ENCODE peak calls at places on chromosomes 16 and 17, in seven cellular contexts. One of them, this sample, is unnamed.
A peak's percentile ranks its signal among the peaks of the same experiment; 100 is the strongest.

GRCh38 chr17:66673668-66674276 is 161.1 kb upstream of the CACNG5 start:
- DNase-seq in iris pigment epithelial cell: peak; percentile 73
- DNase-seq in stimulated activated CD4-positive, alpha-beta T cell treated with anti-CD3 and anti-CD28 coated beads, Interleukin-15, amount 100 ng/mL, for 1 hour: peak; percentile 32
- DNase-seq in head of caudate nucleus: peak; percentile 70
- DNase-seq in Daoy: peak; percentile 55
- DNase-seq in T1000: peak; percentile 10
- DNase-seq in iPS-NIHi11: peak; percentile 55
- DNase-seq in this sample: no peak

GRCh38 chr16:12289175-12290063 is 312.9 kb downstream of the SNX29 start:
- DNase-seq in iPS-NIHi11: no peak
- DNase-seq in T1000: no peak
- DNase-seq in stimulated activated CD4-positive, alpha-beta T cell treated with anti-CD3 and anti-CD28 coated beads, Interleukin-15, amount 100 ng/mL, for 1 hour: no peak
- DNase-seq in iris pigment epithelial cell: no peak
- DNase-seq in head of caudate nucleus: no peak
- DNase-seq in Daoy: no peak
- DNase-seq in this sample: no peak

GRCh38 chr16:77899416-77899815 is 111.1 kb downstream of the VAT1L start:
- DNase-seq in Daoy: no peak
- DNase-seq in head of caudate nucleus: no peak
- DNase-seq in iris pigment epithelial cell: no peak
- DNase-seq in iPS-NIHi11: no peak
- DNase-seq in stimulated activated CD4-positive, alpha-beta T cell treated with anti-CD3 and anti-CD28 coated beads, Interleukin-15, amount 100 ng/mL, for 1 hour: no peak
- DNase-seq in T1000: no peak
- DNase-seq in this sample: no peak

GRCh38 chr17:20263595-20263994 is 203.7 kb downstream of the LGALS9B start:
- DNase-seq in head of caudate nucleus: no peak
- DNase-seq in iPS-NIHi11: no peak
- DNase-seq in Daoy: no peak
- DNase-seq in iris pigment epithelial cell: peak; percentile 17
- DNase-seq in T1000: no peak
- DNase-seq in stimulated activated CD4-positive, alpha-beta T cell treated with anti-CD3 and anti-CD28 coated beads, Interleukin-15, amount 100 ng/mL, for 1 hour: no peak
- DNase-seq in this sample: no peak

GRCh38 chr17:9226794-9227135 is 205.5 kb downstream of the NTN1 start:
- DNase-seq in iPS-NIHi11: peak; percentile 55
- DNase-seq in Daoy: no peak
- DNase-seq in iris pigment epithelial cell: no peak
- DNase-seq in T1000: no peak
- DNase-seq in stimulated activated CD4-positive, alpha-beta T cell treated with anti-CD3 and anti-CD28 coated beads, Interleukin-15, amount 100 ng/mL, for 1 hour: no peak
- DNase-seq in head of caudate nucleus: no peak
- DNase-seq in this sample: no peak

GRCh38 chr16:73066927-73067670 is 19.2 kb upstream of the ZFHX3 start:
- DNase-seq in stimulated activated CD4-positive, alpha-beta T cell treated with anti-CD3 and anti-CD28 coated beads, Interleukin-15, amount 100 ng/mL, for 1 hour: no peak
- DNase-seq in head of caudate nucleus: no peak
- DNase-seq in iPS-NIHi11: no peak
- DNase-seq in Daoy: no peak
- DNase-seq in T1000: no peak
- DNase-seq in iris pigment epithelial cell: peak; percentile 66
- DNase-seq in this sample: no peak

GRCh38 chr16:53098526-53099317 is 43.9 kb downstream of the CHD9 start:
- DNase-seq in stimulated activated CD4-positive, alpha-beta T cell treated with anti-CD3 and anti-CD28 coated beads, Interleukin-15, amount 100 ng/mL, for 1 hour: peak; percentile 7
- DNase-seq in head of caudate nucleus: peak; percentile 78
- DNase-seq in Daoy: peak; percentile 92
- DNase-seq in iPS-NIHi11: peak; percentile 39
- DNase-seq in iris pigment epithelial cell: peak; percentile 97
- DNase-seq in T1000: peak; percentile 42
- DNase-seq in this sample: no peak

GRCh38 chr17:76353004-76353598 is 615 bp downstream of the PRPSAP1 start:
- DNase-seq in iPS-NIHi11: peak; percentile 82
- DNase-seq in T1000: no peak
- DNase-seq in Daoy: no peak
- DNase-seq in stimulated activated CD4-positive, alpha-beta T cell treated with anti-CD3 and anti-CD28 coated beads, Interleukin-15, amount 100 ng/mL, for 1 hour: no peak
- DNase-seq in iris pigment epithelial cell: no peak
- DNase-seq in head of caudate nucleus: peak; percentile 38
- DNase-seq in this sample: no peak

GRCh38 chr16:87057951-87058560 is 259.1 kb downstream of the C16orf95 start:
- DNase-seq in iris pigment epithelial cell: no peak
- DNase-seq in head of caudate nucleus: no peak
- DNase-seq in T1000: no peak
- DNase-seq in Daoy: no peak
- DNase-seq in iPS-NIHi11: no peak
- DNase-seq in stimulated activated CD4-positive, alpha-beta T cell treated with anti-CD3 and anti-CD28 coated beads, Interleukin-15, amount 100 ng/mL, for 1 hour: no peak
- DNase-seq in this sample: no peak

GRCh38 chr17:46751425-46751824 is 67.1 kb downstream of the WNT3 start:
- DNase-seq in iPS-NIHi11: no peak
- DNase-seq in stimulated activated CD4-positive, alpha-beta T cell treated with anti-CD3 and anti-CD28 coated beads, Interleukin-15, amount 100 ng/mL, for 1 hour: no peak
- DNase-seq in Daoy: no peak
- DNase-seq in T1000: no peak
- DNase-seq in head of caudate nucleus: no peak
- DNase-seq in iris pigment epithelial cell: no peak
- DNase-seq in this sample: no peak

GRCh38 chr17:16987830-16988601 is 16.1 kb upstream of the TNFRSF13B start:
- DNase-seq in stimulated activated CD4-positive, alpha-beta T cell treated with anti-CD3 and anti-CD28 coated beads, Interleukin-15, amount 100 ng/mL, for 1 hour: peak; percentile 33
- DNase-seq in iris pigment epithelial cell: peak; percentile 80
- DNase-seq in iPS-NIHi11: peak; percentile 69
- DNase-seq in head of caudate nucleus: peak; percentile 78
- DNase-seq in Daoy: peak; percentile 87
- DNase-seq in T1000: peak; percentile 87
- DNase-seq in this sample: no peak

GRCh38 chr17:81270279-81270678 is 24.8 kb downstream of the SLC38A10 start:
- DNase-seq in Daoy: no peak
- DNase-seq in iris pigment epithelial cell: no peak
- DNase-seq in stimulated activated CD4-positive, alpha-beta T cell treated with anti-CD3 and anti-CD28 coated beads, Interleukin-15, amount 100 ng/mL, for 1 hour: no peak
- DNase-seq in T1000: no peak
- DNase-seq in head of caudate nucleus: peak; percentile 55
- DNase-seq in iPS-NIHi11: no peak
- DNase-seq in this sample: no peak

GRCh38 chr17:28720247-28720996 is 637 bp downstream of the RPL23A start:
- DNase-seq in iris pigment epithelial cell: no peak
- DNase-seq in head of caudate nucleus: no peak
- DNase-seq in Daoy: no peak
- DNase-seq in T1000: no peak
- DNase-seq in iPS-NIHi11: no peak
- DNase-seq in stimulated activated CD4-positive, alpha-beta T cell treated with anti-CD3 and anti-CD28 coated beads, Interleukin-15, amount 100 ng/mL, for 1 hour: no peak
- DNase-seq in this sample: no peak

GRCh38 chr16:10097273-10097672 is 85.0 kb downstream of the GRIN2A start:
- DNase-seq in iPS-NIHi11: no peak
- DNase-seq in Daoy: no peak
- DNase-seq in T1000: no peak
- DNase-seq in head of caudate nucleus: no peak
- DNase-seq in stimulated activated CD4-positive, alpha-beta T cell treated with anti-CD3 and anti-CD28 coated beads, Interleukin-15, amount 100 ng/mL, for 1 hour: no peak
- DNase-seq in iris pigment epithelial cell: no peak
- DNase-seq in this sample: no peak

GRCh38 chr16:85350973-85351372 is 238.7 kb upstream of the CIBAR2 start:
- DNase-seq in T1000: peak; percentile 79
- DNase-seq in iris pigment epithelial cell: peak; percentile 86
- DNase-seq in head of caudate nucleus: peak; percentile 94
- DNase-seq in iPS-NIHi11: peak; percentile 65
- DNase-seq in Daoy: peak; percentile 97
- DNase-seq in stimulated activated CD4-positive, alpha-beta T cell treated with anti-CD3 and anti-CD28 coated beads, Interleukin-15, amount 100 ng/mL, for 1 hour: no peak
- DNase-seq in this sample: no peak

GRCh38 chr16:53094013-53094630 is 39.3 kb downstream of the CHD9 start:
- DNase-seq in stimulated activated CD4-positive, alpha-beta T cell treated with anti-CD3 and anti-CD28 coated beads, Interleukin-15, amount 100 ng/mL, for 1 hour: peak; percentile 2
- DNase-seq in iPS-NIHi11: no peak
- DNase-seq in T1000: no peak
- DNase-seq in Daoy: peak; percentile 66
- DNase-seq in head of caudate nucleus: peak; percentile 59
- DNase-seq in iris pigment epithelial cell: peak; percentile 29
- DNase-seq in this sample: no peak

GRCh38 chr16:25045696-25046381 is 30.7 kb upstream of the ARHGAP17 start:
- DNase-seq in iris pigment epithelial cell: peak; percentile 64
- DNase-seq in stimulated activated CD4-positive, alpha-beta T cell treated with anti-CD3 and anti-CD28 coated beads, Interleukin-15, amount 100 ng/mL, for 1 hour: no peak
- DNase-seq in iPS-NIHi11: no peak
- DNase-seq in Daoy: peak; percentile 29
- DNase-seq in T1000: no peak
- DNase-seq in head of caudate nucleus: no peak
- DNase-seq in this sample: no peak

GRCh38 chr16:54488729-54489128 is 202.1 kb upstream of the IRX3 start:
- DNase-seq in head of caudate nucleus: no peak
- DNase-seq in T1000: no peak
- DNase-seq in iris pigment epithelial cell: no peak
- DNase-seq in Daoy: no peak
- DNase-seq in iPS-NIHi11: no peak
- DNase-seq in stimulated activated CD4-positive, alpha-beta T cell treated with anti-CD3 and anti-CD28 coated beads, Interleukin-15, amount 100 ng/mL, for 1 hour: no peak
- DNase-seq in this sample: no peak

GRCh38 chr17:77372444-77373297 is 231.9 kb downstream of the SEC14L1 start:
- DNase-seq in T1000: peak; percentile 84
- DNase-seq in Daoy: peak; percentile 86
- DNase-seq in head of caudate nucleus: peak; percentile 64
- DNase-seq in iPS-NIHi11: peak; percentile 90
- DNase-seq in stimulated activated CD4-positive, alpha-beta T cell treated with anti-CD3 and anti-CD28 coated beads, Interleukin-15, amount 100 ng/mL, for 1 hour: peak; percentile 47
- DNase-seq in iris pigment epithelial cell: peak; percentile 62
- DNase-seq in this sample: no peak

GRCh38 chr17:74840989-74841666 is 18.6 kb downstream of the GRIN2C start:
- DNase-seq in stimulated activated CD4-positive, alpha-beta T cell treated with anti-CD3 and anti-CD28 coated beads, Interleukin-15, amount 100 ng/mL, for 1 hour: no peak
- DNase-seq in iPS-NIHi11: peak; percentile 49
- DNase-seq in iris pigment epithelial cell: peak; percentile 34
- DNase-seq in head of caudate nucleus: peak; percentile 79
- DNase-seq in T1000: no peak
- DNase-seq in Daoy: peak; percentile 41
- DNase-seq in this sample: no peak

GRCh38 chr17:17313350-17313991 is 10.3 kb downstream of the NT5M start:
- DNase-seq in Daoy: peak; percentile 55
- DNase-seq in iPS-NIHi11: peak; percentile 83
- DNase-seq in T1000: no peak
- DNase-seq in iris pigment epithelial cell: peak; percentile 14
- DNase-seq in head of caudate nucleus: peak; percentile 71
- DNase-seq in stimulated activated CD4-positive, alpha-beta T cell treated with anti-CD3 and anti-CD28 coated beads, Interleukin-15, amount 100 ng/mL, for 1 hour: peak; percentile 60
- DNase-seq in this sample: no peak

GRCh38 chr16:82672676-82673075 is 45.9 kb downstream of the CDH13 start:
- DNase-seq in head of caudate nucleus: no peak
- DNase-seq in T1000: no peak
- DNase-seq in stimulated activated CD4-positive, alpha-beta T cell treated with anti-CD3 and anti-CD28 coated beads, Interleukin-15, amount 100 ng/mL, for 1 hour: no peak
- DNase-seq in iPS-NIHi11: no peak
- DNase-seq in iris pigment epithelial cell: no peak
- DNase-seq in Daoy: peak; percentile 57
- DNase-seq in this sample: no peak

GRCh38 chr17:8711291-8711690 is 33.3 kb downstream of the CCDC42 start:
- DNase-seq in iPS-NIHi11: no peak
- DNase-seq in stimulated activated CD4-positive, alpha-beta T cell treated with anti-CD3 and anti-CD28 coated beads, Interleukin-15, amount 100 ng/mL, for 1 hour: no peak
- DNase-seq in T1000: no peak
- DNase-seq in head of caudate nucleus: no peak
- DNase-seq in Daoy: no peak
- DNase-seq in iris pigment epithelial cell: no peak
- DNase-seq in this sample: no peak

GRCh38 chr17:79027274-79027924 is 3.4 kb downstream of the C1QTNF1 start:
- DNase-seq in head of caudate nucleus: no peak
- DNase-seq in Daoy: peak; percentile 61
- DNase-seq in iris pigment epithelial cell: no peak
- DNase-seq in iPS-NIHi11: no peak
- DNase-seq in stimulated activated CD4-positive, alpha-beta T cell treated with anti-CD3 and anti-CD28 coated beads, Interleukin-15, amount 100 ng/mL, for 1 hour: no peak
- DNase-seq in T1000: no peak
- DNase-seq in this sample: no peak

GRCh38 chr16:80167657-80168056 is 373.1 kb upstream of the DYNLRB2 start:
- DNase-seq in Daoy: peak; percentile 64
- DNase-seq in stimulated activated CD4-positive, alpha-beta T cell treated with anti-CD3 and anti-CD28 coated beads, Interleukin-15, amount 100 ng/mL, for 1 hour: no peak
- DNase-seq in T1000: no peak
- DNase-seq in iris pigment epithelial cell: no peak
- DNase-seq in iPS-NIHi11: no peak
- DNase-seq in head of caudate nucleus: no peak
- DNase-seq in this sample: no peak

GRCh38 chr16:24800586-24800985 is 45.2 kb upstream of the SLC5A11 start:
- DNase-seq in iris pigment epithelial cell: peak; percentile 55
- DNase-seq in stimulated activated CD4-positive, alpha-beta T cell treated with anti-CD3 and anti-CD28 coated beads, Interleukin-15, amount 100 ng/mL, for 1 hour: no peak
- DNase-seq in head of caudate nucleus: no peak
- DNase-seq in iPS-NIHi11: peak; percentile 33
- DNase-seq in Daoy: peak; percentile 27
- DNase-seq in T1000: no peak
- DNase-seq in this sample: no peak

GRCh38 chr16:1054660-1055556 is 17.6 kb upstream of the SSTR5 start:
- DNase-seq in iPS-NIHi11: peak; percentile 94
- DNase-seq in iris pigment epithelial cell: peak; percentile 49
- DNase-seq in Daoy: peak; percentile 29
- DNase-seq in head of caudate nucleus: peak; percentile 91
- DNase-seq in T1000: no peak
- DNase-seq in stimulated activated CD4-positive, alpha-beta T cell treated with anti-CD3 and anti-CD28 coated beads, Interleukin-15, amount 100 ng/mL, for 1 hour: no peak
- DNase-seq in this sample: no peak

GRCh38 chr16:85485379-85485778 is 127.7 kb upstream of the GSE1 start:
- DNase-seq in stimulated activated CD4-positive, alpha-beta T cell treated with anti-CD3 and anti-CD28 coated beads, Interleukin-15, amount 100 ng/mL, for 1 hour: no peak
- DNase-seq in head of caudate nucleus: peak; percentile 29
- DNase-seq in iPS-NIHi11: no peak
- DNase-seq in iris pigment epithelial cell: no peak
- DNase-seq in Daoy: no peak
- DNase-seq in T1000: no peak
- DNase-seq in this sample: peak; percentile 65

GRCh38 chr16:59574296-59574695 is 840.2 kb upstream of the GOT2 start:
- DNase-seq in iPS-NIHi11: no peak
- DNase-seq in iris pigment epithelial cell: no peak
- DNase-seq in Daoy: no peak
- DNase-seq in head of caudate nucleus: no peak
- DNase-seq in T1000: no peak
- DNase-seq in stimulated activated CD4-positive, alpha-beta T cell treated with anti-CD3 and anti-CD28 coated beads, Interleukin-15, amount 100 ng/mL, for 1 hour: no peak
- DNase-seq in this sample: no peak

GRCh38 chr17:76354747-76355310 is 1.1 kb upstream of the PRPSAP1 start:
- DNase-seq in stimulated activated CD4-positive, alpha-beta T cell treated with anti-CD3 and anti-CD28 coated beads, Interleukin-15, amount 100 ng/mL, for 1 hour: no peak
- DNase-seq in T1000: no peak
- DNase-seq in iris pigment epithelial cell: no peak
- DNase-seq in iPS-NIHi11: no peak
- DNase-seq in head of caudate nucleus: no peak
- DNase-seq in Daoy: no peak
- DNase-seq in this sample: no peak

GRCh38 chr17:76014925-76015261 is 12.2 kb downstream of the EVPL start:
- DNase-seq in head of caudate nucleus: no peak
- DNase-seq in stimulated activated CD4-positive, alpha-beta T cell treated with anti-CD3 and anti-CD28 coated beads, Interleukin-15, amount 100 ng/mL, for 1 hour: no peak
- DNase-seq in T1000: no peak
- DNase-seq in iPS-NIHi11: no peak
- DNase-seq in iris pigment epithelial cell: no peak
- DNase-seq in Daoy: peak; percentile 53
- DNase-seq in this sample: peak; percentile 23

GRCh38 chr17:10512856-10513255 is 5.5 kb downstream of the MYH1 start:
- DNase-seq in iris pigment epithelial cell: no peak
- DNase-seq in T1000: no peak
- DNase-seq in head of caudate nucleus: no peak
- DNase-seq in iPS-NIHi11: no peak
- DNase-seq in stimulated activated CD4-positive, alpha-beta T cell treated with anti-CD3 and anti-CD28 coated beads, Interleukin-15, amount 100 ng/mL, for 1 hour: no peak
- DNase-seq in Daoy: no peak
- DNase-seq in this sample: no peak

This sample was measured in NCI-H1436 treated with DMSO at 0.1 percent for 48 hours.